ENCODE peak calls at places on chromosomes 13 and 19, in seven cellular contexts. X, U, S, C, N, E and Q are unnamed samples.
A peak's percentile ranks its signal among the peaks of the same experiment; 100 is the strongest.

GRCh38 chr13:113774177-113775107 is 15.4 kb downstream of the TMEM255B start:
- DNase-seq in X (no peak), N (no peak), U (no peak), S (no peak), E (peak; percentile 78), C (peak; percentile 19), Q (no peak)

GRCh38 chr19:50046649-50047503 is 21.1 kb downstream of the ZNF473 start:
- DNase-seq in C (no peak), X (peak; percentile 80), U (peak; percentile 34), S (peak; percentile 64), N (no peak), E (peak; percentile 28), Q (no peak)

GRCh38 chr19:4191044-4191443 is 8.6 kb downstream of the ANKRD24 start:
- DNase-seq in E (no peak), N (no peak), U (no peak), X (no peak), S (no peak), C (no peak), Q (no peak)

GRCh38 chr13:73039201-73040108 is 19.4 kb upstream of the KLF5 start:
- DNase-seq in X (no peak), E (no peak), S (no peak), C (no peak), N (no peak), U (no peak), Q (no peak)

GRCh38 chr13:110116072-110116487 is 190.9 kb downstream of the COL4A1 start:
- DNase-seq in X (peak; percentile 82), C (peak; percentile 52), N (peak; percentile 87), S (no peak), U (peak; percentile 71), E (peak; percentile 77), Q (peak; percentile 63)

GRCh38 chr19:13597625-13598024 is 91.3 kb upstream of the CACNA1A start:
- DNase-seq in U (peak; percentile 81), N (peak; percentile 55), C (peak; percentile 71), E (peak; percentile 81), S (no peak), X (peak; percentile 56), Q (peak; percentile 55)

GRCh38 chr19:45186509-45187334 is 8.1 kb downstream of the BLOC1S3 start:
- DNase-seq in C (no peak), S (no peak), U (no peak), E (peak; percentile 52), X (no peak), N (no peak), Q (no peak)

GRCh38 chr13:93857126-93857525 is 622.4 kb downstream of the DCT start:
- DNase-seq in X (no peak), C (no peak), U (no peak), S (no peak), N (no peak), E (peak; percentile 45), Q (no peak)

GRCh38 chr19:43594710-43595604 is 977 bp downstream of the IRGQ start:
- DNase-seq in E (peak; percentile 70), C (no peak), S (no peak), U (peak; percentile 52), X (peak; percentile 81), N (peak; percentile 70), Q (peak; percentile 55)

GRCh38 chr19:38028913-38029565 is 122.0 kb downstream of the SIPA1L3 start:
- DNase-seq in N (no peak), E (peak; percentile 90), U (no peak), C (no peak), S (peak; percentile 11), X (no peak), Q (no peak)

GRCh38 chr13:23701646-23702045 is 131.4 kb downstream of the TNFRSF19 start:
- DNase-seq in X (no peak), U (no peak), S (no peak), E (peak; percentile 100), N (no peak), C (no peak), Q (no peak)

GRCh38 chr13:106691861-106692260 is 123.9 kb upstream of the ARGLU1 start:
- DNase-seq in C (no peak), E (no peak), S (no peak), U (no peak), X (no peak), N (no peak), Q (no peak)

GRCh38 chr13:112826565-112826964 is 136.7 kb downstream of the ATP11A start:
- DNase-seq in S (no peak), U (no peak), E (no peak), C (no peak), X (no peak), N (no peak), Q (no peak)

GRCh38 chr13:98508280-98509074 is 68.4 kb downstream of the STK24 start:
- DNase-seq in C (no peak), U (no peak), X (no peak), E (peak; percentile 90), S (no peak), N (no peak), Q (no peak)

GRCh38 chr19:36573948-36574726 is 1.0 kb upstream of the ZNF529 start:
- DNase-seq in U (no peak), N (no peak), X (no peak), E (peak; percentile 47), C (no peak), S (no peak), Q (peak; percentile 2)

GRCh38 chr19:925912-926594 is at the start of gene ARID3A:
- DNase-seq in C (peak; percentile 71), U (peak; percentile 90), E (no peak), N (peak; percentile 63), S (no peak), X (no peak), Q (no peak)

GRCh38 chr13:34696296-34696695 is 245.8 kb upstream of the NBEA start:
- DNase-seq in N (no peak), S (no peak), U (no peak), C (no peak), E (no peak), X (no peak), Q (no peak)

GRCh38 chr19:55461974-55462628 is 659 bp upstream of the ISOC2 start:
- DNase-seq in E (peak; percentile 52), X (no peak), N (no peak), C (no peak), S (no peak), U (peak; percentile 70), Q (no peak)

GRCh38 chr13:44180876-44181536 is 192.6 kb upstream of the SERP2 start:
- DNase-seq in U (no peak), X (no peak), N (no peak), S (no peak), C (no peak), E (no peak), Q (no peak)

GRCh38 chr13:24927810-24928404 is 163.9 kb downstream of the RNF17 start:
- DNase-seq in C (no peak), S (no peak), N (no peak), U (no peak), X (no peak), E (no peak), Q (no peak)

GRCh38 chr13:87122551-87122950 is 548.6 kb upstream of the SLITRK5 start:
- DNase-seq in C (no peak), S (no peak), E (peak; percentile 38), N (no peak), X (no peak), U (no peak), Q (no peak)

GRCh38 chr19:9885077-9885552 is 50.0 kb downstream of the PIN1 start:
- DNase-seq in C (no peak), S (peak; percentile 61), N (peak; percentile 9), E (peak; percentile 54), U (no peak), X (no peak), Q (no peak)
- TF ChIP-seq CTCF in C (no peak), S (peak; percentile 52), N (peak; percentile 50), E (peak; percentile 57), U (no peak), X (no peak), Q (no peak)

GRCh38 chr13:101301053-101301452 is 115.3 kb downstream of the NALCN start:
- DNase-seq in N (no peak), X (no peak), U (no peak), E (no peak), S (no peak), C (no peak), Q (no peak)

GRCh38 chr13:101300531-101300930 is 115.8 kb downstream of the NALCN start:
- DNase-seq in U (no peak), N (no peak), C (no peak), S (no peak), X (no peak), E (no peak), Q (no peak)

GRCh38 chr13:101303512-101303911 is 112.8 kb downstream of the NALCN start:
- DNase-seq in U (no peak), X (no peak), S (no peak), N (no peak), C (no peak), E (no peak), Q (no peak)

GRCh38 chr13:101297794-101298193 is 118.5 kb downstream of the NALCN start:
- DNase-seq in X (no peak), E (no peak), S (no peak), U (no peak), C (no peak), N (no peak), Q (no peak)

GRCh38 chr13:101298517-101298916 is 117.8 kb downstream of the NALCN start:
- DNase-seq in U (no peak), X (no peak), E (no peak), S (no peak), C (no peak), N (no peak), Q (no peak)
- TF ChIP-seq CTCF in U (no peak), X (no peak), E (no peak), S (no peak), C (no peak), N (no peak), Q (no peak)

DNA sequence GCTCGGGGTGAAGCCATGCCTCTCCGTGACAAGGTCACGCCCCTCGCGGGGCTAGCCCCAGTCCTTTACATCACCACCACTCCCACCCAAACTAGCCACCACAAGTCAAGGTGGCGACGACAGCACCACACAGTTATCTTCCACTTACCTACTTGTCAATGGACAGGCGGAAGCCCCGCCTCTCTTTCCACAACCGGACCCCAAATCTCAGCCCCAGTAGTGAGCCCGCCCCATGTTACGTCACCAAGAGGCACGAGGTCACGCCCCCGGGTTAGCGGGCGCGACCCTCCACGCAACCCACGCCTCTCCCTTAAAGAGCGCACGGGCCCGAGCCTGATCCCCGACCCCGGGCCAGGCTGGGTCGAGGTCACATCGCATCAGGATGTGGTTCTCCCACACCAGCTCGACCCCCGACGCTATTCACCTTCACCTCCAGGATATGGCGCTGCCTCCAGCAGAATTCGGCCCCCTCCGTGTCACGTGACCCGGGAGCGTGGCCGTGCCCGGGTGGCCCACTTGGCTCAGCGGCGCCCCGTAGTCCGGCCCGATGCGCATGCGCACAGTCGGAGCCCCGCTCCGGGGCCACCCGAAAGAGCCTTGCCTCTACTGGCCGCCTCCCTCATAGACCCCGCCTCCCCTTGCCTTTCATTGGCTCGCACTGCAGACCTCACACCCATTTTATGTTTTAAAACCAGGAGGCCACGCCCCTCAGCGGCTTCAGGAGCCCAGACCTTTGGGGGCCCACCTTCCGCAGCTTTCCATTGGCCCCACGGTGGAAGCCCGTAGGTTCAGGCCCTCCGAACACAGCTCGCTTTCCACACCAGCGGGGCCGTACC is 18.2 kb downstream of the SYDE1 start:
- DNase-seq in X (peak; percentile 98), U (peak; percentile 97), S (peak; percentile 96), N (peak; percentile 100), E (peak; percentile 98), C (peak; percentile 93), Q (peak; percentile 96)
- TF ChIP-seq CTCF in X (no peak), U (no peak), S (no peak), N (no peak), E (no peak), C (no peak), Q (no peak)

DNA sequence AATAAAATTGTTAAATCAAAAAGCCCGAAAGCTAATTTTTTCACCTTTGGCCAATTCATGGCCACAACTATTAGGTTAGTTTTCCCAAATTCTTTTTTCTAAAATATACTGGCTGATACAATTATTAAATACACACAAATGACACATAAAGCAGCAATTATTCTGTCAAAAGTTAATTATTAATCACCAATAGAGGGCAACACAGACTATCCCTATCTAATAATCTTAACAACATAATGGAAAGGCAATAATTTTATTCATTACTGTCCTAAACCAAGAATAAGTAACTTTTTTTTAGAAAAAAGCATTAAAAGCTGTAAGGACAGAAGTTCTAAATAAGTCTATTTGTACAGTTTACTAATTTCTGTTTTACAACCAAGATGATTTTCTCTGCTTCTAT is 51.7 kb downstream of the KATNAL1 start:
- DNase-seq in X (no peak), C (no peak), N (no peak), E (no peak), S (no peak), U (no peak), Q (no peak)
- TF ChIP-seq CTCF in X (no peak), C (no peak), N (no peak), E (no peak), S (peak; percentile 21), U (no peak), Q (no peak)